ENCODE peak calls at places on chromosome 12, in four cellular contexts. L is A549, J is WTC11, Y is IMR-90. E is an unnamed sample.

GRCh38 chr12:108548954-108549521 is 11.9 kb downstream of the SART3 start:
- DNase-seq in Y (no peak), J (no peak), L (no peak), E (no peak)

GRCh38 chr12:64824500-64825142 is at the start of gene TBC1D30:
- DNase-seq in L (no peak), J (peak), Y (peak), E (no peak)

GRCh38 chr12:118188690-118189371 is 52.9 kb downstream of the PEBP1 start:
- DNase-seq in L (no peak), Y (peak), J (no peak), E (no peak)

GRCh38 chr12:26935636-26936378 is 2.0 kb downstream of the INTS13 start:
- DNase-seq in Y (no peak), L (no peak), J (no peak), E (no peak)

GRCh38 chr12:88854260-88854659 is 274.0 kb upstream of the KITLG start:
- DNase-seq in Y (peak), J (no peak), L (peak), E (no peak)

GRCh38 chr12:2291182-2291832 is 238.5 kb downstream of the CACNA1C start:
- DNase-seq in Y (no peak), L (peak), J (peak), E (no peak)

GRCh38 chr12:1593232-1594044 is 943 bp downstream of the FBXL14 start:
- DNase-seq in L (peak), Y (no peak), J (peak), E (no peak)

GRCh38 chr12:78040111-78040510 is 209.4 kb downstream of the NAV3 start:
- DNase-seq in J (no peak), Y (no peak), L (no peak), E (no peak)

GRCh38 chr12:127257366-127257935 is 1009.5 kb upstream of the TMEM132C start:
- DNase-seq in J (no peak), Y (peak), L (no peak), E (no peak)

GRCh38 chr12:51324953-51325352 is 979 bp upstream of the BIN2 start:
- DNase-seq in Y (no peak), J (no peak), L (no peak), E (no peak)

GRCh38 chr12:51322452-51322851 is 1.5 kb downstream of the BIN2 start:
- DNase-seq in L (no peak), J (no peak), Y (no peak), E (no peak)

GRCh38 chr12:51321882-51322281 is 2.1 kb downstream of the BIN2 start:
- DNase-seq in J (no peak), L (no peak), Y (no peak), E (no peak)

GRCh38 chr12:51323966-51324895 is at the start of gene BIN2:
- DNase-seq in L (no peak), J (peak), Y (no peak), E (no peak)

DNA sequence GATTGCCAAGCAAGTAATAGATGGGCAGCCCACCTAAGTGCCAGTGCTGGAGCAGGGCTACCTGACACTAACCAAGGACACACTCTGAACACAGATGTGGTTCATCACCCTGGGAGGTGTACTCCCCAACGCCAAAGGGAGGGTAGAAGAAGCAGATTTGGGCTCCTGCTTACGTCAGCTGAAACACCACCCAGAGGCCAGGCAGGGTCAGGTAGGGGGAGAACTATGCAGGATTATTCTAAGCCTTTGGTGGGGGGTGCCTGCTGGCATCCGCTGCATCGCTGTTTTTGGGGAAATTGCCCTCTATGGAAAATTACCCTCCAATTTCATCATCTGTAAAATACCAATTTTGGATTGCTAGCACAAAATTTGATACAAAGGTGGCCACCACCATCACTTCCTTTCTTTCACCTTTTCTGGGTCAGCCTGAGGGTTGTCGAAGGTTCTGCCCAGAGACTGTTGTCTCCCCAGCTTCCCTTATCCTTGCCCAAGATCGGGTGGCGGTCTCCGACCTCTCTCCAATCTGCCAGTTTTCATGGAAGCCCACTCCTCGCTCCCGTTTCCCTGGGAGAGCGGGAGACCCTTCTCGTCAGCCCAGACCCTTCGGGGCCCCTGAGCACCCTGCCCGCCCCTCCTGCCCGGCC is 535 bp downstream of the BIN2 start:
- DNase-seq in L (no peak), J (no peak), Y (no peak), E (no peak)
- TF ChIP-seq USF2 in L (no peak), J (no peak), Y (no peak), E (no peak)

GRCh38 chr12:67111182-67111581 is 158.0 kb upstream of the CAND1 start:
- DNase-seq in J (no peak), L (no peak), Y (no peak), E (no peak)

GRCh38 chr12:67107235-67107634 is 161.9 kb upstream of the CAND1 start:
- DNase-seq in Y (no peak), J (no peak), L (no peak), E (no peak)

DNA sequence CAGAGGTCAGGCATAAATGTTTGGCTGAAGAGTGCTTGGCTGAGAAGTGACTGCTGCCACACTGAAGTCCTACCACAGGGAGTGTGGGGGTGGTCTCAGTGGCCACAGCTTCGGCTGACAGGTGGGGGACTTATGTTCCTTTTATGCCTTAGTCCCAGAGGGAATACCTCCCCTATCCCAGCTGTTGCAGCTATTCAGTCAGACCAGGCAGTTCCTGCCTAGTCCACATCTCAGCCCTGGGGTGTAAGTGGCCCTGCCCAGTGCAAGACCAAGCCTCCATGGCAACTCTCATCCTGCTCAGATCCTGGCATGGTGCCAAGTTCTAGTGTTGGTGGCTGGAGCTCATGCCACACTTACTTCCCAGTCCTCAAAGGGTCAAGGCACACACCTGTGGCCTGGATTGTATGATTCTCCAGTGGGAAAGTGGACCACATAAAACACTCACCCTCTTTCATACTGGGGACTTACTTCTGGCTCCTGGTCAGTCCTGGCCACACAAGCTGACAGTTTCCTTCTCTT is 161.3 kb upstream of the CAND1 start:
- DNase-seq in Y (no peak), J (no peak), L (no peak), E (no peak)
- TF ChIP-seq USF2 in Y (no peak), J (no peak), L (no peak), E (no peak)

DNA sequence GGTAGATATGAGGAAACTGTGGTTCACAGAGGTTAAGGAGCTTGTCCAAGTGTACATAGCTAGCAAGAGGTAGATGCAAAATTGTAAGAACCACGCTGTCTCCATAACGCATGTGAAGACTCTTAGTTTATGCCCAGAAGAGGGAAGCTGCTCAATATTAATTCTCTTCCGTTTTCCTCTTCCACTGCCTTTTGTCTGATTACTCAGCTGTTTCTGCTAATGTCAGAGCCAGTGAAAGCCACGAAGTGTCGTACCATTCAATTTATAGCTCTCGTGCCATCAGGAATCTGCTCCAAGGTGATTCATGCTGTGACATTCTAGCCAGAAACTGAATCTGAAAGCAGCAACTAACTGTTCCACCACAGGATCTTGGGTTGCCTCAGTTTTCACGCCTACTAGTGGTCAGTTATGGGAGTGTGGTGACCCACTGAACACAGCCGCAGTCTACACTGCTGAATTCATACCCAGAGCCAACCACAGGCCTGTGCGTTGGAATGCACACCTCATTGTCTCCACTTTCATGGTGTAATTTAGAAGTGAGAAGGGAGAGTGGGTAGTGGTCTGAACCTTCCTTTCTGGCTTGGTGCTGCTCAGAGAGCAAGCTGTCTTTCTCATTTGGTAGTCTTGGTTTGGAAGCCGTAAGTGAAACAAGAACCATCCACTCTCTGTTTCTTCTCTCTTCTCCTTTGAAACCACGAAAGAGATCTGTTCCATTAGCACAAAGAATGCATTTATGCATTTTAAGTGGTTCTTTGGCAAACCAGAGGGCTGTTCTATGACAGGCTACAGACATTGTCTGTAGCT is 74.2 kb upstream of the NAP1L1 start:
- DNase-seq in J (peak), L (peak), Y (peak), E (peak)
- TF ChIP-seq USF2 in J (no peak), L (no peak), Y (no peak), E (no peak)

DNA sequence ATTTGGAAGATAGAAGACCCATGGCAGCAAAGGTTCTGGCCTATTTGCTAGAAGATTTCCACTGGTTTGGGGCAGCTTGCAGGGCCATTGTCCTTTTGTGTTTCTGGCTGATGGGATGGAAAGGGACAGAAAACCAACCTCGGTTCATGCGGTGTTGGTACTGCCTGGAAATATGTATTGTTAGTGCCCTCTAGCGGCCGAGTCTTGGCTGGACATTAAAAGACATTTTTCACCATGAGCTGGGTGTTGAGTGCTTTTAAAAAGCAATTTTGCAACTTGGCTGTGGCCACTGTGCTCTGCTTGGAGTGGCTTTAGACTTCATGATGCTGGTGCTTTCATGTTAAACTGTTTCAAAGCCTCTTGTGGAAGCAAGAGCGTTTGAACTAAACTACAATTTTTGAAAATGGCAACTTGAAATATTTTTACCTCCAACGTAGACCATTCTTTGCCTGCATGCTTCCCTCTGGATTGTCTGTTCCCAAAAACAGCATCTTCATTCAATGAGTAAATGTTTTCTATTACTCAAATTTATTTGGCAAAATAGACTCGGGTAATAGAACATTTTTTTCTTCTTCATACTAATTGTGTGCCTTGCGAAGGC is 102.7 kb upstream of the TBX5 start:
- DNase-seq in L (peak), J (peak), Y (peak), E (peak)
- TF ChIP-seq USF2 in L (no peak), J (no peak), Y (no peak), E (no peak)

DNA sequence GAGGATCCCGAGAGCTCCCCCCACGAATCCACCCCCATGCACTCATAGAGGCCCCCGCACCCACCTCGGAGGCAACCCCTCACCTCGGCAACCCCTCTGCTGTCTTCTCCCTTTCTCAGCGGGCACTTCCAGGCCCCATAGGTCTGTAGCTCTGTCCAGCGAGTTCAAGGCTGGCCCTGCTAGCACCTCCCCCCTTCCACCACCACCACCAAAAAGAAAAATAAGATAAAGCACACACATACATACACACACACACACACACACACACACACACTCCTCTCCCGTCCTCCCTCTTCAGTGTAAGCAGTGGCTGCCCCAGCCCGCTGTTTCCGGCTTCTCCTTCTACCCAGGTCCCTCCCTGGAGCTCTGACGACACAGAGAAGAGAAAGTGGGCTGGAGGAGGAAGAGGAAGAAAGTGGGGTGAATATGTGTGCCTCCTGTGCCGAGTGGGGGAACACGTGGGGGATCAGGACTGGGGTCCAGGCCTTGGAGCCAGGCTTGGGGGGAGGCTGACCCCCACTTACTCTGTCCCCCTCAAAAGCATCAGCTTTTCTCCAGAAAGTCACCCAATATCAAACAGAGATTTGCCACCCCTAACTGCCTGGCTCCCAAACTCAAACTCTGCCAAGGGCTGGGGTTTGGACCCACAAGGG is at the start of gene STAT6:
- DNase-seq in J (peak), Y (peak), L (peak), E (no peak)
- TF ChIP-seq USF2 in J (no peak), Y (no peak), L (no peak), E (no peak)

GRCh38 chr12:100860611-100861010 is 66.0 kb downstream of the ANO4 start:
- DNase-seq in Y (no peak), J (no peak), L (no peak), E (no peak)
- TF ChIP-seq USF2 in Y (no peak), J (no peak), L (no peak), E (no peak)

GRCh38 chr12:46300906-46301305 is 32.1 kb upstream of the SLC38A1 start:
- DNase-seq in J (no peak), L (no peak), Y (peak), E (no peak)
- TF ChIP-seq USF2 in J (no peak), L (no peak), Y (no peak), E (no peak)

GRCh38 chr12:3869860-3870259 is 3.3 kb downstream of the PARP11 start:
- DNase-seq in L (no peak), Y (no peak), J (no peak), E (no peak)
- TF ChIP-seq USF2 in L (no peak), Y (no peak), J (no peak), E (no peak)

GRCh38 chr12:105852958-105853357 is 285.8 kb downstream of the NUAK1 start:
- DNase-seq in Y (no peak), L (no peak), J (no peak), E (no peak)

GRCh38 chr12:105855691-105856405 is 282.9 kb downstream of the NUAK1 start:
- DNase-seq in Y (no peak), J (no peak), L (no peak), E (no peak)

GRCh38 chr12:105850103-105850968 is 288.4 kb downstream of the NUAK1 start:
- DNase-seq in L (no peak), Y (no peak), J (no peak), E (no peak)

GRCh38 chr12:105848286-105848685 is 290.5 kb downstream of the NUAK1 start:
- DNase-seq in L (no peak), Y (no peak), J (no peak), E (no peak)

GRCh38 chr12:105852496-105852895 is 286.3 kb downstream of the NUAK1 start:
- DNase-seq in Y (no peak), L (no peak), J (no peak), E (no peak)
- TF ChIP-seq USF2 in Y (no peak), L (no peak), J (no peak), E (no peak)

DNA sequence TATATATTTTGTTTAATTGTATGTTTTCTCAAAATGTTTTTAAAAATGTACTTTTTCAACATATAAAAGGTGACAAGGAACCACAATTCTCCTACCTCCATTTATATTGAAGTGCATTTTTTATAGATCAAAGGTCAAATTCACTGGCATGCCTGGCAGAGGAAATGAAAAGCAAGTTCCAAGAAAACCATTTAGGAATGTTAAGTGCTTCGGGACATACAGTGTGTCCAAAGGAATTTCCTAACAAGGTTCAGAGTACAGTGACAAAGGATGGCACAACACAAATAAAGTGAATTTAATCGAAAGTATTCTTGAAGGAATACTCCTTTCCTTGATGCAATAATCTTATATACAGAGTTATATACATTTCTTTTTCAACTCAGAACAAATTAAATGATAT is 242.3 kb downstream of the CCER1 start:
- DNase-seq in J (no peak), L (peak), Y (no peak), E (no peak)
- TF ChIP-seq USF2 in J (no peak), L (no peak), Y (no peak), E (no peak)

E was measured in H1.